ENCODE peak calls at places on chromosome 20, in six cellular contexts. K is heart left ventricle, Z is HCT116, I is osteoblast, C is GM23338, Y is aorta. Q is an unnamed sample.

GRCh38 chr20:46206025-46206424 is 87.9 kb downstream of the CD40 start:
- DNase-seq in K (peak; percentile 46), Z (no peak), C (no peak), I (peak; percentile 97), Y (no peak), Q (peak; percentile 72)

GRCh38 chr20:32252189-32252588 is 25.3 kb upstream of the KIF3B start:
- DNase-seq in Y (no peak), C (no peak), I (no peak), Z (no peak), K (no peak), Q (no peak)

GRCh38 chr20:2874456-2874855 is 1.2 kb downstream of the PTPRA start:
- DNase-seq in Y (no peak), C (peak; percentile 16), K (no peak), I (peak; percentile 41), Z (no peak), Q (no peak)

GRCh38 chr20:25495189-25495824 is 87.8 kb downstream of the GINS1 start:
- DNase-seq in K (no peak), Y (peak; percentile 75), I (no peak), C (no peak), Z (no peak), Q (no peak)

GRCh38 chr20:19921349-19921793 is 95.8 kb upstream of the NAA20 start:
- DNase-seq in C (peak; percentile 66), I (no peak), Z (no peak), Y (no peak), K (peak; percentile 66), Q (no peak)

GRCh38 chr20:51837436-51837835 is 35.1 kb upstream of the SALL4 start:
- DNase-seq in K (no peak), Z (no peak), Y (no peak), I (no peak), C (no peak), Q (no peak)

GRCh38 chr20:24935140-24935539 is 13.9 kb upstream of the CST7 start:
- DNase-seq in I (no peak), Y (no peak), K (no peak), Z (no peak), C (no peak), Q (peak; percentile 6)

GRCh38 chr20:62219101-62219991 is 732 bp downstream of the HRH3 start:
- DNase-seq in C (peak; percentile 81), Y (no peak), K (no peak), I (no peak), Z (no peak), Q (no peak)

GRCh38 chr20:3889489-3890409 is 562 bp downstream of the PANK2 start:
- DNase-seq in Z (no peak), C (peak; percentile 39), K (peak; percentile 46), Y (peak; percentile 82), I (peak; percentile 47), Q (peak; percentile 73)

GRCh38 chr20:14210146-14210545 is 127.3 kb downstream of the FLRT3 start:
- DNase-seq in K (no peak), Z (no peak), Y (no peak), I (peak; percentile 56), C (no peak), Q (no peak)

GRCh38 chr20:32917191-32917950 is 58.6 kb downstream of the EFCAB8 start:
- DNase-seq in I (peak; percentile 25), K (no peak), C (no peak), Z (no peak), Y (peak; percentile 34), Q (peak; percentile 1)

GRCh38 chr20:24995741-24996448 is 3.3 kb upstream of the APMAP start:
- DNase-seq in I (no peak), K (no peak), Z (no peak), Y (no peak), C (no peak), Q (no peak)

GRCh38 chr20:58892126-58892931 is 39.8 kb downstream of the GNAS start:
- DNase-seq in K (peak; percentile 89), C (peak; percentile 78), I (peak; percentile 96), Z (no peak), Y (peak; percentile 92), Q (peak; percentile 81)

GRCh38 chr20:31719644-31720485 is 2.8 kb downstream of the BCL2L1 start:
- DNase-seq in Y (no peak), K (no peak), I (no peak), C (peak; percentile 90), Z (no peak), Q (no peak)

GRCh38 chr20:8309638-8310037 is 177.6 kb downstream of the PLCB1 start:
- DNase-seq in I (no peak), Y (no peak), Z (no peak), K (no peak), C (peak; percentile 54), Q (no peak)

GRCh38 chr20:2296545-2297351 is 947 bp downstream of the TGM3 start:
- DNase-seq in K (no peak), C (peak; percentile 30), I (no peak), Z (no peak), Y (no peak), Q (no peak)

GRCh38 chr20:19757973-19758887 is at the start of gene RIN2:
- DNase-seq in C (peak; percentile 98), Z (peak; percentile 21), K (peak; percentile 92), Y (peak; percentile 93), I (peak; percentile 97), Q (peak; percentile 95)

GRCh38 chr20:62766716-62767115 is 29.6 kb upstream of the MRGBP start:
- DNase-seq in K (no peak), C (no peak), I (peak; percentile 67), Y (peak; percentile 59), Z (no peak), Q (peak; percentile 43)

GRCh38 chr20:63950701-63951397 is 5.4 kb downstream of the UCKL1 start:
- DNase-seq in I (no peak), Z (no peak), K (peak; percentile 58), C (no peak), Y (no peak), Q (no peak)
- H3K4me1 ChIP-seq in I (peaks cover 13% of the 10 kb centered on the region), Z (peaks cover 14% of the 10 kb centered on the region), K (peaks cover 63% of the 10 kb centered on the region), C (peaks cover 13% of the 10 kb centered on the region), Y (no peaks in the 10 kb centered on the region), Q (peaks cover 83% of the 10 kb centered on the region)

GRCh38 chr20:36644032-36644712 is 1.8 kb downstream of the SLA2 start:
- DNase-seq in C (no peak), I (no peak), K (no peak), Z (no peak), Y (peak; percentile 22), Q (no peak)
- H3K4me1 ChIP-seq in C (peaks cover 19% of the 10 kb centered on the region), I (no peaks in the 10 kb centered on the region), K (no peaks in the 10 kb centered on the region), Z (peaks cover 6% of the 10 kb centered on the region), Y (no peaks in the 10 kb centered on the region), Q (no peaks in the 10 kb centered on the region)

DNA sequence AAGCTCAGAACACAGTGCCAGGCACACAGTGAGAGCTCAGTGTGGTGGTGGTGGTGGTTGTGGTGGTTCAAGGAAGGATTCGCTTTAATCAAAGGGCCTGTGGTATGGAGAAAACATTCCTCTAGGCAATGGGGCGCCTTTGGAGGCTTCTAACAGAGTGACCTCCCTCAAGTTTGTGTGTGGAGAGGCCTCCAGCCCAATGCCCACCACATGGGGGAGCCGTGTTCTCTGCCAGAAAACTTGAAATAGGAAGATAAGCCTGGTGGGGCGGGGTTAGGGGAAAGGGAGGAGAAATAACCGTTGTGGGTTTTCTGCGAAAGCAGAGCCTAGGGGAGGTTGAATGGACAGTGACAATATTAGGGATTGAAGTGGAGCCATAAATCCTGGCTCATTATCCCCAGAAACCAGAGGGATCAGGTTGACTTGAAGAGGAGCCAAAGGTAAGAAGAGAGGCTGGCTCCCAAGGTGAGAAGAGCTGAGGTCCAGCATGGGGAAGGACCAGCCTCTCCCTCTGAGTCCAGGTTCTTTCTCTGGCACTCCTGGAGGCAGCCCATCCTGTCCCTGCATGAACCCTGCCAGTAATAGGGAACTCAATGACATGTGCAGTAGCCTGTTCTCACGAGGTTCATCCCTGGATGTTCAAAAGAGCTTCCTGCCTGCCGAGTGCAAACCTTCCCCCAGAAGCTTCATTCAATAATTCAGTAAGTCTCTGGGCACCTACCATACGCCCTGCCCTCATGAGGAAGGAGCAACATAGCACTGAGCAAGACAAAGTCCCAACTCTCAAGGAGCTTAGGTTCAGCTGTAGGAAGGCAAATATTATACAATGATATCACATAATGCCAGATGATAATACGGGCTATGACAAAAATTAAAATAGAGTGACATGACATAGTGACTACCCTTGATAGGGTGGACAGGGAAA is 51.4 kb downstream of the TGM2 start:
- DNase-seq in Y (no peak), C (peak; percentile 90), Z (peak; percentile 27), K (no peak), I (no peak), Q (no peak)
- H3K4me1 ChIP-seq in Y (peaks cover 2% of the 10 kb centered on the region), C (no peaks in the 10 kb centered on the region), Z (peaks cover 7% of the 10 kb centered on the region), K (peaks cover 25% of the 10 kb centered on the region), I (peaks cover 47% of the 10 kb centered on the region), Q (peaks cover 42% of the 10 kb centered on the region)

GRCh38 chr20:45140836-45141235 is 16.6 kb upstream of the WFDC12 start:
- DNase-seq in Z (no peak), C (no peak), I (no peak), Y (no peak), K (no peak), Q (no peak)
- H3K4me1 ChIP-seq in Z (no peaks in the 10 kb centered on the region), C (no peaks in the 10 kb centered on the region), I (no peaks in the 10 kb centered on the region), Y (no peaks in the 10 kb centered on the region), K (no peaks in the 10 kb centered on the region), Q (no peaks in the 10 kb centered on the region)

GRCh38 chr20:22711981-22712755 is 127.8 kb upstream of the FOXA2 start:
- DNase-seq in C (no peak), I (no peak), Z (no peak), Y (no peak), K (no peak), Q (no peak)
- H3K4me1 ChIP-seq in C (no peaks in the 10 kb centered on the region), I (no peaks in the 10 kb centered on the region), Z (no peaks in the 10 kb centered on the region), Y (no peaks in the 10 kb centered on the region), K (peaks cover 2% of the 10 kb centered on the region), Q (peaks cover 12% of the 10 kb centered on the region)

GRCh38 chr20:63858393-63859165 is 2.7 kb upstream of the ABHD16B start:
- DNase-seq in Z (no peak), I (peak; percentile 94), Y (no peak), C (peak; percentile 66), K (peak; percentile 78), Q (no peak)
- H3K4me1 ChIP-seq in Z (peaks cover 11% of the 10 kb centered on the region), I (peaks cover 18% of the 10 kb centered on the region), Y (no peaks in the 10 kb centered on the region), C (peaks cover 52% of the 10 kb centered on the region), K (peaks cover 54% of the 10 kb centered on the region), Q (peaks cover 67% of the 10 kb centered on the region)

DNA sequence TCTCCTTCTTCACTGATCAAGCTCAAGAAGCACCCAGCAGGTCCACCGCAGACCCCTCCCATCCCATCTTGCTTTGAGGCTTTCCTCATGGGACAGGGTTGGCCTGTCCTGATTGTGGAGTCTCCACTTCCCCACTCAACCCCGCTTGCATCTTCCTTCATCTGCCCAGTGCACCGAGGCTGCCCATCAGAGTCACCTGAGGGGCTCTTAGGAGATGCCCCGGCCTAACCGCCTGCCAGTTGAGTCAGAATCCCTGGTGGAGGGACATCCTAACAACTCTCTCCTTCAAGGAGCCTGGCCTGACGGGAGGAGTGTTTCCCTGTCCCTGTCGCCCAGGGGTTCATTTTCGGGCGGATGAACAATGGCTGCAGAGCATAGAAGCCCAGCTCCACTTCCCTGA is 46.1 kb downstream of the RBM38 start:
- DNase-seq in K (no peak), C (no peak), Z (no peak), I (no peak), Y (no peak), Q (no peak)
- H3K4me1 ChIP-seq in K (peaks cover 47% of the 10 kb centered on the region), C (no peaks in the 10 kb centered on the region), Z (peaks cover 58% of the 10 kb centered on the region), I (no peaks in the 10 kb centered on the region), Y (no peaks in the 10 kb centered on the region), Q (peaks cover 56% of the 10 kb centered on the region)